ENCODE peak calls at places on chromosomes 3 and 15, in five cellular contexts. J is GM12878, O is HCT116, H is K562, E is HepG2. B is an unnamed sample.

GRCh38 chr3:53254810-53255359 is 937 bp downstream of the TKT start:
- DNase-seq in J (peak), O (no peak), H (peak), E (no peak), B (peak)

GRCh38 chr3:149970716-149971402 is at the start of gene PFN2:
- DNase-seq in J (no peak), O (peak), H (peak), E (peak), B (peak)

GRCh38 chr3:196499061-196499460 is 4.5 kb downstream of the RNF168 start:
- DNase-seq in J (no peak), O (no peak), H (no peak), E (no peak), B (no peak)

GRCh38 chr3:690770-691169 is 402.1 kb upstream of the CNTN6 start:
- DNase-seq in J (no peak), O (no peak), H (no peak), E (no peak), B (no peak)

GRCh38 chr3:87324609-87325008 is 48.2 kb upstream of the POU1F1 start:
- DNase-seq in J (no peak), O (no peak), H (no peak), E (no peak), B (no peak)

GRCh38 chr15:48520376-48521155 is 124.9 kb downstream of the FBN1 start:
- DNase-seq in J (no peak), O (peak), H (peak), E (peak), B (no peak)

GRCh38 chr15:51380999-51381806 is 39.7 kb downstream of the GLDN start:
- DNase-seq in J (peak), O (peak), H (peak), E (peak), B (peak)

GRCh38 chr3:21041621-21042020 is 709.4 kb downstream of the ZNF385D start:
- DNase-seq in J (no peak), O (no peak), H (no peak), E (no peak), B (no peak)

GRCh38 chr15:63373330-63373729 is 8.3 kb downstream of the CA12 start:
- DNase-seq in J (no peak), O (no peak), H (no peak), E (no peak), B (no peak)

GRCh38 chr3:101677436-101678286 is 729 bp upstream of the ZBTB11 start:
- DNase-seq in J (no peak), O (no peak), H (no peak), E (no peak), B (peak)

GRCh38 chr3:54882114-54882833 is 45.6 kb downstream of the LRTM1 start:
- DNase-seq in J (no peak), O (no peak), H (no peak), E (no peak), B (no peak)

GRCh38 chr3:66722675-66723074 is 221.9 kb upstream of the LRIG1 start:
- DNase-seq in J (no peak), O (no peak), H (no peak), E (no peak), B (no peak)

GRCh38 chr15:35626984-35627383 is 81.0 kb upstream of the DPH6 start:
- DNase-seq in J (no peak), O (no peak), H (no peak), E (no peak), B (no peak)

GRCh38 chr3:107689355-107689754 is 166.6 kb downstream of the BBX start:
- DNase-seq in J (no peak), O (no peak), H (no peak), E (peak), B (no peak)

GRCh38 chr3:133930341-133930933 is 34.8 kb upstream of the RAB6B start:
- DNase-seq in J (no peak), O (peak), H (peak), E (peak), B (peak)
- TF ChIP-seq ZBTB33 in J (no peak), O (no peak), H (no peak), E (no peak), B (no peak)

GRCh38 chr3:95327478-95327877 is 1264.6 kb downstream of the NSUN3 start:
- DNase-seq in J (no peak), O (no peak), H (no peak), E (no peak), B (no peak)
- TF ChIP-seq ZBTB33 in J (no peak), O (no peak), H (no peak), E (no peak), B (no peak)

GRCh38 chr3:143433787-143434378 is 314.3 kb downstream of the CHST2 start:
- DNase-seq in J (no peak), O (peak), H (peak), E (peak), B (peak)
- TF ChIP-seq ZBTB33 in J (no peak), O (no peak), H (no peak), E (no peak), B (no peak)

GRCh38 chr3:188947401-188947982 is 224.3 kb upstream of the TPRG1 start:
- DNase-seq in J (no peak), O (peak), H (peak), E (no peak), B (peak)
- TF ChIP-seq ZBTB33 in J (no peak), O (no peak), H (no peak), E (peak), B (no peak)

B was measured in SK-N-SH.